ENCODE peak calls at places on chromosomes 6 and 20, in ten cellular contexts. One of them, this sample, is unnamed.

GRCh38 chr6:63899550-63899949 is 263.9 kb downstream of the PHF3 start:
- DNase-seq in H4: peak
- DNase-seq in CD8-positive, alpha-beta T cell: no peak
- DNase-seq in brain microvascular endothelial cell: no peak
- DNase-seq in AG10803: peak
- DNase-seq in Right ventricle myocardium inferior: no peak
- DNase-seq in stimulated activated CD8-positive, alpha-beta memory T cell treated with anti-CD3 and anti-CD28 coated beads, Interleukin-15, amount 100 ng/mL, for 4 hours: no peak
- DNase-seq in activated CD8-positive, alpha-beta memory T cell treated with anti-CD3 and anti-CD28 coated beads for 1 hour: no peak
- DNase-seq in NCI-H1436: no peak
- DNase-seq in activated T-cell treated with anti-CD3 and anti-CD28 coated beads for 48 hours: no peak
- DNase-seq in this sample: no peak

GRCh38 chr6:166045173-166045957 is 122.3 kb downstream of the TBXT start:
- DNase-seq in H4: no peak
- DNase-seq in activated CD8-positive, alpha-beta memory T cell treated with anti-CD3 and anti-CD28 coated beads for 1 hour: no peak
- DNase-seq in activated T-cell treated with anti-CD3 and anti-CD28 coated beads for 48 hours: no peak
- DNase-seq in AG10803: no peak
- DNase-seq in stimulated activated CD8-positive, alpha-beta memory T cell treated with anti-CD3 and anti-CD28 coated beads, Interleukin-15, amount 100 ng/mL, for 4 hours: no peak
- DNase-seq in NCI-H1436: no peak
- DNase-seq in Right ventricle myocardium inferior: no peak
- DNase-seq in CD8-positive, alpha-beta T cell: no peak
- DNase-seq in brain microvascular endothelial cell: no peak
- DNase-seq in this sample: no peak

GRCh38 chr6:133286765-133287164 is 45.6 kb downstream of the EYA4 start:
- DNase-seq in Right ventricle myocardium inferior: no peak
- DNase-seq in H4: peak
- DNase-seq in activated CD8-positive, alpha-beta memory T cell treated with anti-CD3 and anti-CD28 coated beads for 1 hour: no peak
- DNase-seq in brain microvascular endothelial cell: peak
- DNase-seq in NCI-H1436: peak
- DNase-seq in AG10803: peak
- DNase-seq in CD8-positive, alpha-beta T cell: no peak
- DNase-seq in activated T-cell treated with anti-CD3 and anti-CD28 coated beads for 48 hours: no peak
- DNase-seq in stimulated activated CD8-positive, alpha-beta memory T cell treated with anti-CD3 and anti-CD28 coated beads, Interleukin-15, amount 100 ng/mL, for 4 hours: no peak
- DNase-seq in this sample: no peak

GRCh38 chr6:33453361-33454008 is 891 bp upstream of the ZBTB9 start:
- DNase-seq in brain microvascular endothelial cell: no peak
- DNase-seq in Right ventricle myocardium inferior: no peak
- DNase-seq in activated T-cell treated with anti-CD3 and anti-CD28 coated beads for 48 hours: no peak
- DNase-seq in NCI-H1436: no peak
- DNase-seq in stimulated activated CD8-positive, alpha-beta memory T cell treated with anti-CD3 and anti-CD28 coated beads, Interleukin-15, amount 100 ng/mL, for 4 hours: no peak
- DNase-seq in activated CD8-positive, alpha-beta memory T cell treated with anti-CD3 and anti-CD28 coated beads for 1 hour: no peak
- DNase-seq in CD8-positive, alpha-beta T cell: no peak
- DNase-seq in AG10803: no peak
- DNase-seq in H4: no peak
- DNase-seq in this sample: no peak

GRCh38 chr6:87881342-87881895 is 166.2 kb upstream of the SPACA1 start:
- DNase-seq in activated T-cell treated with anti-CD3 and anti-CD28 coated beads for 48 hours: no peak
- DNase-seq in stimulated activated CD8-positive, alpha-beta memory T cell treated with anti-CD3 and anti-CD28 coated beads, Interleukin-15, amount 100 ng/mL, for 4 hours: no peak
- DNase-seq in Right ventricle myocardium inferior: no peak
- DNase-seq in H4: no peak
- DNase-seq in CD8-positive, alpha-beta T cell: no peak
- DNase-seq in NCI-H1436: no peak
- DNase-seq in AG10803: no peak
- DNase-seq in brain microvascular endothelial cell: no peak
- DNase-seq in activated CD8-positive, alpha-beta memory T cell treated with anti-CD3 and anti-CD28 coated beads for 1 hour: no peak
- DNase-seq in this sample: no peak

GRCh38 chr20:58976095-58976730 is 4.8 kb upstream of the NELFCD start:
- DNase-seq in NCI-H1436: no peak
- DNase-seq in Right ventricle myocardium inferior: no peak
- DNase-seq in stimulated activated CD8-positive, alpha-beta memory T cell treated with anti-CD3 and anti-CD28 coated beads, Interleukin-15, amount 100 ng/mL, for 4 hours: no peak
- DNase-seq in AG10803: no peak
- DNase-seq in CD8-positive, alpha-beta T cell: no peak
- DNase-seq in brain microvascular endothelial cell: no peak
- DNase-seq in activated T-cell treated with anti-CD3 and anti-CD28 coated beads for 48 hours: no peak
- DNase-seq in H4: peak
- DNase-seq in activated CD8-positive, alpha-beta memory T cell treated with anti-CD3 and anti-CD28 coated beads for 1 hour: no peak
- DNase-seq in this sample: no peak

GRCh38 chr6:17988422-17988944 is 1.0 kb upstream of the KIF13A start:
- DNase-seq in Right ventricle myocardium inferior: no peak
- DNase-seq in CD8-positive, alpha-beta T cell: no peak
- DNase-seq in H4: no peak
- DNase-seq in activated T-cell treated with anti-CD3 and anti-CD28 coated beads for 48 hours: no peak
- DNase-seq in AG10803: no peak
- DNase-seq in stimulated activated CD8-positive, alpha-beta memory T cell treated with anti-CD3 and anti-CD28 coated beads, Interleukin-15, amount 100 ng/mL, for 4 hours: no peak
- DNase-seq in brain microvascular endothelial cell: no peak
- DNase-seq in NCI-H1436: no peak
- DNase-seq in activated CD8-positive, alpha-beta memory T cell treated with anti-CD3 and anti-CD28 coated beads for 1 hour: no peak
- DNase-seq in this sample: no peak

GRCh38 chr6:101392561-101393230 is 812 bp upstream of the GRIK2 start:
- DNase-seq in Right ventricle myocardium inferior: no peak
- DNase-seq in NCI-H1436: no peak
- DNase-seq in activated CD8-positive, alpha-beta memory T cell treated with anti-CD3 and anti-CD28 coated beads for 1 hour: no peak
- DNase-seq in AG10803: no peak
- DNase-seq in brain microvascular endothelial cell: no peak
- DNase-seq in H4: no peak
- DNase-seq in stimulated activated CD8-positive, alpha-beta memory T cell treated with anti-CD3 and anti-CD28 coated beads, Interleukin-15, amount 100 ng/mL, for 4 hours: no peak
- DNase-seq in activated T-cell treated with anti-CD3 and anti-CD28 coated beads for 48 hours: no peak
- DNase-seq in CD8-positive, alpha-beta T cell: no peak
- DNase-seq in this sample: no peak

GRCh38 chr20:4684837-4685413 is 36.8 kb upstream of the PRND start:
- DNase-seq in Right ventricle myocardium inferior: no peak
- DNase-seq in AG10803: no peak
- DNase-seq in activated CD8-positive, alpha-beta memory T cell treated with anti-CD3 and anti-CD28 coated beads for 1 hour: no peak
- DNase-seq in activated T-cell treated with anti-CD3 and anti-CD28 coated beads for 48 hours: no peak
- DNase-seq in NCI-H1436: no peak
- DNase-seq in H4: peak
- DNase-seq in CD8-positive, alpha-beta T cell: no peak
- DNase-seq in brain microvascular endothelial cell: peak
- DNase-seq in stimulated activated CD8-positive, alpha-beta memory T cell treated with anti-CD3 and anti-CD28 coated beads, Interleukin-15, amount 100 ng/mL, for 4 hours: no peak
- DNase-seq in this sample: no peak

GRCh38 chr6:33875141-33875581 is 71.4 kb upstream of the MLN start:
- DNase-seq in activated CD8-positive, alpha-beta memory T cell treated with anti-CD3 and anti-CD28 coated beads for 1 hour: no peak
- DNase-seq in activated T-cell treated with anti-CD3 and anti-CD28 coated beads for 48 hours: no peak
- DNase-seq in CD8-positive, alpha-beta T cell: no peak
- DNase-seq in brain microvascular endothelial cell: no peak
- DNase-seq in H4: no peak
- DNase-seq in NCI-H1436: no peak
- DNase-seq in stimulated activated CD8-positive, alpha-beta memory T cell treated with anti-CD3 and anti-CD28 coated beads, Interleukin-15, amount 100 ng/mL, for 4 hours: no peak
- DNase-seq in Right ventricle myocardium inferior: no peak
- DNase-seq in AG10803: no peak
- DNase-seq in this sample: peak

GRCh38 chr20:47389867-47390347 is 33.4 kb upstream of the ZMYND8 start:
- DNase-seq in stimulated activated CD8-positive, alpha-beta memory T cell treated with anti-CD3 and anti-CD28 coated beads, Interleukin-15, amount 100 ng/mL, for 4 hours: no peak
- DNase-seq in brain microvascular endothelial cell: peak
- DNase-seq in H4: peak
- DNase-seq in Right ventricle myocardium inferior: no peak
- DNase-seq in NCI-H1436: no peak
- DNase-seq in activated T-cell treated with anti-CD3 and anti-CD28 coated beads for 48 hours: no peak
- DNase-seq in AG10803: peak
- DNase-seq in CD8-positive, alpha-beta T cell: no peak
- DNase-seq in activated CD8-positive, alpha-beta memory T cell treated with anti-CD3 and anti-CD28 coated beads for 1 hour: no peak
- DNase-seq in this sample: no peak

GRCh38 chr6:2168480-2168879 is 76.9 kb downstream of the GMDS start:
- DNase-seq in H4: no peak
- DNase-seq in activated T-cell treated with anti-CD3 and anti-CD28 coated beads for 48 hours: no peak
- DNase-seq in Right ventricle myocardium inferior: no peak
- DNase-seq in CD8-positive, alpha-beta T cell: no peak
- DNase-seq in brain microvascular endothelial cell: no peak
- DNase-seq in stimulated activated CD8-positive, alpha-beta memory T cell treated with anti-CD3 and anti-CD28 coated beads, Interleukin-15, amount 100 ng/mL, for 4 hours: no peak
- DNase-seq in AG10803: peak
- DNase-seq in NCI-H1436: no peak
- DNase-seq in activated CD8-positive, alpha-beta memory T cell treated with anti-CD3 and anti-CD28 coated beads for 1 hour: no peak
- DNase-seq in this sample: no peak

GRCh38 chr20:49452011-49452482 is 30.4 kb downstream of the KCNB1 start:
- DNase-seq in NCI-H1436: no peak
- DNase-seq in Right ventricle myocardium inferior: no peak
- DNase-seq in activated T-cell treated with anti-CD3 and anti-CD28 coated beads for 48 hours: no peak
- DNase-seq in CD8-positive, alpha-beta T cell: no peak
- DNase-seq in AG10803: no peak
- DNase-seq in activated CD8-positive, alpha-beta memory T cell treated with anti-CD3 and anti-CD28 coated beads for 1 hour: no peak
- DNase-seq in brain microvascular endothelial cell: no peak
- DNase-seq in H4: peak
- DNase-seq in stimulated activated CD8-positive, alpha-beta memory T cell treated with anti-CD3 and anti-CD28 coated beads, Interleukin-15, amount 100 ng/mL, for 4 hours: no peak
- DNase-seq in this sample: no peak

GRCh38 chr20:33481431-33481941 is 8.4 kb upstream of the CBFA2T2 start:
- DNase-seq in Right ventricle myocardium inferior: no peak
- DNase-seq in brain microvascular endothelial cell: no peak
- DNase-seq in activated CD8-positive, alpha-beta memory T cell treated with anti-CD3 and anti-CD28 coated beads for 1 hour: no peak
- DNase-seq in NCI-H1436: no peak
- DNase-seq in stimulated activated CD8-positive, alpha-beta memory T cell treated with anti-CD3 and anti-CD28 coated beads, Interleukin-15, amount 100 ng/mL, for 4 hours: no peak
- DNase-seq in AG10803: no peak
- DNase-seq in CD8-positive, alpha-beta T cell: no peak
- DNase-seq in activated T-cell treated with anti-CD3 and anti-CD28 coated beads for 48 hours: no peak
- DNase-seq in H4: no peak
- DNase-seq in this sample: no peak

GRCh38 chr6:27279513-27280063 is 32.1 kb downstream of the PRSS16 start:
- DNase-seq in activated CD8-positive, alpha-beta memory T cell treated with anti-CD3 and anti-CD28 coated beads for 1 hour: no peak
- DNase-seq in NCI-H1436: no peak
- DNase-seq in AG10803: no peak
- DNase-seq in Right ventricle myocardium inferior: no peak
- DNase-seq in CD8-positive, alpha-beta T cell: no peak
- DNase-seq in activated T-cell treated with anti-CD3 and anti-CD28 coated beads for 48 hours: no peak
- DNase-seq in brain microvascular endothelial cell: no peak
- DNase-seq in stimulated activated CD8-positive, alpha-beta memory T cell treated with anti-CD3 and anti-CD28 coated beads, Interleukin-15, amount 100 ng/mL, for 4 hours: no peak
- DNase-seq in H4: no peak
- DNase-seq in this sample: peak

GRCh38 chr6:47047479-47048411 is 5.6 kb upstream of the ADGRF1 start:
- DNase-seq in Right ventricle myocardium inferior: no peak
- DNase-seq in activated T-cell treated with anti-CD3 and anti-CD28 coated beads for 48 hours: no peak
- DNase-seq in brain microvascular endothelial cell: peak
- DNase-seq in AG10803: peak
- DNase-seq in NCI-H1436: peak
- DNase-seq in H4: peak
- DNase-seq in stimulated activated CD8-positive, alpha-beta memory T cell treated with anti-CD3 and anti-CD28 coated beads, Interleukin-15, amount 100 ng/mL, for 4 hours: no peak
- DNase-seq in activated CD8-positive, alpha-beta memory T cell treated with anti-CD3 and anti-CD28 coated beads for 1 hour: no peak
- DNase-seq in CD8-positive, alpha-beta T cell: peak
- DNase-seq in this sample: peak

GRCh38 chr20:9220874-9221547 is 152.1 kb downstream of the PLCB4 start:
- DNase-seq in AG10803: peak
- DNase-seq in activated CD8-positive, alpha-beta memory T cell treated with anti-CD3 and anti-CD28 coated beads for 1 hour: no peak
- DNase-seq in NCI-H1436: no peak
- DNase-seq in Right ventricle myocardium inferior: no peak
- DNase-seq in activated T-cell treated with anti-CD3 and anti-CD28 coated beads for 48 hours: no peak
- DNase-seq in brain microvascular endothelial cell: peak
- DNase-seq in stimulated activated CD8-positive, alpha-beta memory T cell treated with anti-CD3 and anti-CD28 coated beads, Interleukin-15, amount 100 ng/mL, for 4 hours: no peak
- DNase-seq in CD8-positive, alpha-beta T cell: no peak
- DNase-seq in H4: no peak
- DNase-seq in this sample: peak

GRCh38 chr6:155143610-155144106 is 120.2 kb upstream of the CLDN20 start:
- DNase-seq in activated T-cell treated with anti-CD3 and anti-CD28 coated beads for 48 hours: no peak
- DNase-seq in stimulated activated CD8-positive, alpha-beta memory T cell treated with anti-CD3 and anti-CD28 coated beads, Interleukin-15, amount 100 ng/mL, for 4 hours: no peak
- DNase-seq in brain microvascular endothelial cell: no peak
- DNase-seq in AG10803: no peak
- DNase-seq in H4: no peak
- DNase-seq in activated CD8-positive, alpha-beta memory T cell treated with anti-CD3 and anti-CD28 coated beads for 1 hour: no peak
- DNase-seq in CD8-positive, alpha-beta T cell: no peak
- DNase-seq in Right ventricle myocardium inferior: no peak
- DNase-seq in NCI-H1436: no peak
- DNase-seq in this sample: no peak

GRCh38 chr20:53707341-53708102 is 113.9 kb upstream of the ZNF217 start:
- DNase-seq in activated CD8-positive, alpha-beta memory T cell treated with anti-CD3 and anti-CD28 coated beads for 1 hour: no peak
- DNase-seq in brain microvascular endothelial cell: peak
- DNase-seq in activated T-cell treated with anti-CD3 and anti-CD28 coated beads for 48 hours: no peak
- DNase-seq in Right ventricle myocardium inferior: no peak
- DNase-seq in CD8-positive, alpha-beta T cell: no peak
- DNase-seq in AG10803: peak
- DNase-seq in H4: no peak
- DNase-seq in stimulated activated CD8-positive, alpha-beta memory T cell treated with anti-CD3 and anti-CD28 coated beads, Interleukin-15, amount 100 ng/mL, for 4 hours: no peak
- DNase-seq in NCI-H1436: no peak
- DNase-seq in this sample: no peak

GRCh38 chr6:41536884-41537347 is 9.3 kb upstream of the FOXP4 start:
- DNase-seq in activated CD8-positive, alpha-beta memory T cell treated with anti-CD3 and anti-CD28 coated beads for 1 hour: no peak
- DNase-seq in H4: no peak
- DNase-seq in stimulated activated CD8-positive, alpha-beta memory T cell treated with anti-CD3 and anti-CD28 coated beads, Interleukin-15, amount 100 ng/mL, for 4 hours: no peak
- DNase-seq in NCI-H1436: peak
- DNase-seq in brain microvascular endothelial cell: no peak
- DNase-seq in AG10803: no peak
- DNase-seq in activated T-cell treated with anti-CD3 and anti-CD28 coated beads for 48 hours: no peak
- DNase-seq in CD8-positive, alpha-beta T cell: no peak
- DNase-seq in Right ventricle myocardium inferior: no peak
- DNase-seq in this sample: peak

GRCh38 chr6:80404889-80405288 is 298.4 kb downstream of the BCKDHB start:
- DNase-seq in activated CD8-positive, alpha-beta memory T cell treated with anti-CD3 and anti-CD28 coated beads for 1 hour: no peak
- DNase-seq in NCI-H1436: no peak
- DNase-seq in brain microvascular endothelial cell: no peak
- DNase-seq in CD8-positive, alpha-beta T cell: no peak
- DNase-seq in H4: no peak
- DNase-seq in stimulated activated CD8-positive, alpha-beta memory T cell treated with anti-CD3 and anti-CD28 coated beads, Interleukin-15, amount 100 ng/mL, for 4 hours: no peak
- DNase-seq in AG10803: peak
- DNase-seq in Right ventricle myocardium inferior: no peak
- DNase-seq in activated T-cell treated with anti-CD3 and anti-CD28 coated beads for 48 hours: no peak
- DNase-seq in this sample: no peak

GRCh38 chr6:74357329-74357728 is 661.3 kb downstream of the CD109 start:
- DNase-seq in activated CD8-positive, alpha-beta memory T cell treated with anti-CD3 and anti-CD28 coated beads for 1 hour: no peak
- DNase-seq in Right ventricle myocardium inferior: no peak
- DNase-seq in NCI-H1436: no peak
- DNase-seq in H4: no peak
- DNase-seq in stimulated activated CD8-positive, alpha-beta memory T cell treated with anti-CD3 and anti-CD28 coated beads, Interleukin-15, amount 100 ng/mL, for 4 hours: no peak
- DNase-seq in brain microvascular endothelial cell: peak
- DNase-seq in activated T-cell treated with anti-CD3 and anti-CD28 coated beads for 48 hours: no peak
- DNase-seq in CD8-positive, alpha-beta T cell: no peak
- DNase-seq in AG10803: peak
- DNase-seq in this sample: no peak

GRCh38 chr6:28756555-28756918 is 167.2 kb downstream of the TRIM27 start:
- DNase-seq in NCI-H1436: no peak
- DNase-seq in brain microvascular endothelial cell: no peak
- DNase-seq in activated CD8-positive, alpha-beta memory T cell treated with anti-CD3 and anti-CD28 coated beads for 1 hour: no peak
- DNase-seq in H4: no peak
- DNase-seq in AG10803: no peak
- DNase-seq in CD8-positive, alpha-beta T cell: no peak
- DNase-seq in activated T-cell treated with anti-CD3 and anti-CD28 coated beads for 48 hours: no peak
- DNase-seq in stimulated activated CD8-positive, alpha-beta memory T cell treated with anti-CD3 and anti-CD28 coated beads, Interleukin-15, amount 100 ng/mL, for 4 hours: no peak
- DNase-seq in Right ventricle myocardium inferior: no peak
- DNase-seq in this sample: no peak

GRCh38 chr6:169227116-169227515 is 26.5 kb downstream of the THBS2 start:
- DNase-seq in stimulated activated CD8-positive, alpha-beta memory T cell treated with anti-CD3 and anti-CD28 coated beads, Interleukin-15, amount 100 ng/mL, for 4 hours: no peak
- DNase-seq in NCI-H1436: no peak
- DNase-seq in activated T-cell treated with anti-CD3 and anti-CD28 coated beads for 48 hours: no peak
- DNase-seq in AG10803: no peak
- DNase-seq in brain microvascular endothelial cell: no peak
- DNase-seq in activated CD8-positive, alpha-beta memory T cell treated with anti-CD3 and anti-CD28 coated beads for 1 hour: no peak
- DNase-seq in CD8-positive, alpha-beta T cell: no peak
- DNase-seq in H4: no peak
- DNase-seq in Right ventricle myocardium inferior: no peak
- DNase-seq in this sample: no peak

GRCh38 chr20:38146156-38146555 is 18.9 kb downstream of the TGM2 start:
- DNase-seq in CD8-positive, alpha-beta T cell: no peak
- DNase-seq in Right ventricle myocardium inferior: no peak
- DNase-seq in activated CD8-positive, alpha-beta memory T cell treated with anti-CD3 and anti-CD28 coated beads for 1 hour: no peak
- DNase-seq in activated T-cell treated with anti-CD3 and anti-CD28 coated beads for 48 hours: no peak
- DNase-seq in AG10803: no peak
- DNase-seq in H4: no peak
- DNase-seq in stimulated activated CD8-positive, alpha-beta memory T cell treated with anti-CD3 and anti-CD28 coated beads, Interleukin-15, amount 100 ng/mL, for 4 hours: no peak
- DNase-seq in NCI-H1436: no peak
- DNase-seq in brain microvascular endothelial cell: no peak
- DNase-seq in this sample: no peak

GRCh38 chr6:34809914-34810882 is 18.3 kb downstream of the BLTP3A start:
- DNase-seq in AG10803: no peak
- DNase-seq in NCI-H1436: no peak
- DNase-seq in CD8-positive, alpha-beta T cell: no peak
- DNase-seq in stimulated activated CD8-positive, alpha-beta memory T cell treated with anti-CD3 and anti-CD28 coated beads, Interleukin-15, amount 100 ng/mL, for 4 hours: no peak
- DNase-seq in Right ventricle myocardium inferior: no peak
- DNase-seq in H4: no peak
- DNase-seq in activated T-cell treated with anti-CD3 and anti-CD28 coated beads for 48 hours: no peak
- DNase-seq in activated CD8-positive, alpha-beta memory T cell treated with anti-CD3 and anti-CD28 coated beads for 1 hour: no peak
- DNase-seq in brain microvascular endothelial cell: peak
- DNase-seq in this sample: no peak

GRCh38 chr20:61874421-61875068 is 191.1 kb downstream of the TAF4 start:
- DNase-seq in activated T-cell treated with anti-CD3 and anti-CD28 coated beads for 48 hours: no peak
- DNase-seq in NCI-H1436: no peak
- DNase-seq in brain microvascular endothelial cell: no peak
- DNase-seq in CD8-positive, alpha-beta T cell: no peak
- DNase-seq in Right ventricle myocardium inferior: peak
- DNase-seq in activated CD8-positive, alpha-beta memory T cell treated with anti-CD3 and anti-CD28 coated beads for 1 hour: no peak
- DNase-seq in AG10803: peak
- DNase-seq in stimulated activated CD8-positive, alpha-beta memory T cell treated with anti-CD3 and anti-CD28 coated beads, Interleukin-15, amount 100 ng/mL, for 4 hours: no peak
- DNase-seq in H4: no peak
- DNase-seq in this sample: peak

GRCh38 chr6:73391735-73392134 is 2.9 kb upstream of the DDX43 start:
- DNase-seq in AG10803: no peak
- DNase-seq in activated T-cell treated with anti-CD3 and anti-CD28 coated beads for 48 hours: no peak
- DNase-seq in brain microvascular endothelial cell: no peak
- DNase-seq in H4: no peak
- DNase-seq in activated CD8-positive, alpha-beta memory T cell treated with anti-CD3 and anti-CD28 coated beads for 1 hour: no peak
- DNase-seq in Right ventricle myocardium inferior: no peak
- DNase-seq in stimulated activated CD8-positive, alpha-beta memory T cell treated with anti-CD3 and anti-CD28 coated beads, Interleukin-15, amount 100 ng/mL, for 4 hours: no peak
- DNase-seq in NCI-H1436: no peak
- DNase-seq in CD8-positive, alpha-beta T cell: no peak
- DNase-seq in this sample: no peak

This sample was measured in DMS79 treated with DMSO at 0.1 percent for 48 hours.